ENCODE peak calls at places on chromosomes 11 and 22, in nine cellular contexts. E, O, L, X, I, K, W, U and Z are unnamed samples.
A peak's percentile ranks its signal among the peaks of the same experiment; 100 is the strongest.

GRCh38 chr11:122172352-122173073 is 56.5 kb upstream of the BLID start:
- DNase-seq in E (peak; percentile 31), O (no peak), L (no peak), X (no peak), I (no peak), K (no peak), W (no peak), U (no peak), Z (no peak)

GRCh38 chr11:9755561-9755960 is 91.7 kb downstream of the SWAP70 start:
- DNase-seq in E (peak; percentile 75), O (peak; percentile 85), L (no peak), X (peak; percentile 35), I (peak; percentile 16), K (no peak), W (no peak), U (no peak), Z (no peak)

GRCh38 chr11:14908214-14908880 is 16.3 kb upstream of the CYP2R1 start:
- DNase-seq in E (no peak), O (no peak), L (peak; percentile 46), X (peak; percentile 67), I (peak; percentile 47), K (peak; percentile 32), W (peak; percentile 35), U (peak; percentile 60), Z (peak; percentile 80)

GRCh38 chr11:65415499-65416340 is 6.9 kb upstream of the NEAT1 start:
- DNase-seq in E (no peak), O (no peak), L (no peak), X (no peak), I (peak; percentile 51), K (no peak), W (no peak), U (no peak), Z (no peak)

GRCh38 chr11:34855021-34855753 is 61.0 kb downstream of the APIP start:
- DNase-seq in E (no peak), O (no peak), L (no peak), X (no peak), I (no peak), K (no peak), W (no peak), U (no peak), Z (no peak)

GRCh38 chr11:2847511-2847910 is 38.1 kb downstream of the CDKN1C start:
- DNase-seq in E (no peak), O (no peak), L (peak; percentile 19), X (no peak), I (no peak), K (no peak), W (no peak), U (no peak), Z (no peak)

GRCh38 chr11:9574806-9575530 is 1.5 kb downstream of the WEE1 start:
- DNase-seq in E (peak; percentile 81), O (no peak), L (peak; percentile 62), X (peak; percentile 90), I (peak; percentile 68), K (peak; percentile 75), W (peak; percentile 16), U (peak; percentile 22), Z (peak; percentile 50)

GRCh38 chr11:2699185-2699530 is 636 bp downstream of the KCNQ1OT1 start:
- DNase-seq in E (no peak), O (no peak), L (no peak), X (no peak), I (peak; percentile 68), K (peak; percentile 35), W (no peak), U (no peak), Z (no peak)

GRCh38 chr11:12137005-12137690 is 26.8 kb downstream of the MICAL2 start:
- DNase-seq in E (no peak), O (no peak), L (no peak), X (no peak), I (peak; percentile 30), K (no peak), W (no peak), U (no peak), Z (no peak)

GRCh38 chr22:31139866-31140716 is at the start of gene PLA2G3:
- DNase-seq in E (peak; percentile 48), O (no peak), L (peak; percentile 4), X (no peak), I (peak; percentile 99), K (no peak), W (no peak), U (no peak), Z (peak; percentile 37)

GRCh38 chr11:74710291-74710938 is 20.8 kb downstream of the CHRDL2 start:
- DNase-seq in E (no peak), O (no peak), L (no peak), X (no peak), I (peak; percentile 47), K (no peak), W (no peak), U (no peak), Z (no peak)

GRCh38 chr11:47980093-47980906 is at the start of gene PTPRJ:
- DNase-seq in E (peak; percentile 24), O (no peak), L (peak; percentile 56), X (no peak), I (peak; percentile 96), K (peak; percentile 73), W (peak; percentile 62), U (peak; percentile 52), Z (no peak)

GRCh38 chr11:66326261-66327111 is 9.6 kb upstream of the CD248 start:
- DNase-seq in E (no peak), O (no peak), L (no peak), X (no peak), I (peak; percentile 57), K (no peak), W (peak; percentile 49), U (peak; percentile 66), Z (no peak)

GRCh38 chr22:28438183-28438778 is 241.4 kb downstream of the TTC28 start:
- DNase-seq in E (no peak), O (no peak), L (no peak), X (no peak), I (no peak), K (no peak), W (no peak), U (no peak), Z (no peak)

GRCh38 chr11:119038884-119039283 is 8.2 kb upstream of the SLC37A4 start:
- DNase-seq in E (no peak), O (no peak), L (no peak), X (no peak), I (no peak), K (no peak), W (no peak), U (no peak), Z (no peak)

GRCh38 chr22:37193629-37194191 is 5.7 kb upstream of the C1QTNF6 start:
- DNase-seq in E (peak; percentile 78), O (no peak), L (no peak), X (no peak), I (peak; percentile 33), K (no peak), W (peak; percentile 48), U (peak; percentile 43), Z (no peak)

GRCh38 chr11:48096588-48097525 is 116.5 kb downstream of the PTPRJ start:
- DNase-seq in E (no peak), O (no peak), L (no peak), X (no peak), I (peak; percentile 47), K (no peak), W (no peak), U (no peak), Z (no peak)

GRCh38 chr22:50247748-50248147 is 2.9 kb upstream of the TUBGCP6 start:
- DNase-seq in E (no peak), O (peak; percentile 32), L (peak; percentile 83), X (no peak), I (peak; percentile 92), K (no peak), W (no peak), U (peak; percentile 70), Z (peak; percentile 63)

GRCh38 chr22:45975266-45976161 is 1.4 kb downstream of the WNT7B start:
- DNase-seq in E (no peak), O (no peak), L (no peak), X (no peak), I (peak; percentile 81), K (no peak), W (no peak), U (no peak), Z (no peak)

GRCh38 chr22:38861170-38861874 is 10.7 kb downstream of the CBX6 start:
- DNase-seq in E (no peak), O (no peak), L (no peak), X (no peak), I (peak; percentile 74), K (no peak), W (no peak), U (no peak), Z (no peak)

GRCh38 chr22:37714634-37715033 is 17.8 kb downstream of the TRIOBP start:
- DNase-seq in E (no peak), O (no peak), L (no peak), X (no peak), I (no peak), K (no peak), W (no peak), U (no peak), Z (no peak)

GRCh38 chr11:44625759-44626523 is 60.5 kb downstream of the CD82 start:
- DNase-seq in E (no peak), O (no peak), L (no peak), X (peak; percentile 4), I (peak; percentile 34), K (no peak), W (no peak), U (peak; percentile 5), Z (no peak)

GRCh38 chr11:19664896-19665548 is 47.6 kb upstream of the NAV2 start:
- DNase-seq in E (peak; percentile 62), O (no peak), L (no peak), X (peak; percentile 42), I (no peak), K (no peak), W (no peak), U (no peak), Z (no peak)

GRCh38 chr11:58003591-58003990 is 20.1 kb upstream of the OR9Q1 start:
- DNase-seq in E (no peak), O (no peak), L (no peak), X (no peak), I (no peak), K (no peak), W (no peak), U (no peak), Z (no peak)

GRCh38 chr22:43008509-43008908 is 6.4 kb downstream of the PACSIN2 start:
- DNase-seq in E (no peak), O (no peak), L (no peak), X (no peak), I (no peak), K (no peak), W (no peak), U (no peak), Z (no peak)

GRCh38 chr11:12195773-12196172 is 85.4 kb downstream of the MICAL2 start:
- DNase-seq in E (no peak), O (no peak), L (no peak), X (no peak), I (no peak), K (no peak), W (peak; percentile 62), U (peak; percentile 76), Z (no peak)

GRCh38 chr11:36718481-36718880 is 120.4 kb upstream of the RAG2 start:
- DNase-seq in E (no peak), O (no peak), L (no peak), X (no peak), I (no peak), K (no peak), W (no peak), U (no peak), Z (no peak)

GRCh38 chr11:94938399-94939055 is 34.8 kb downstream of the CWC15 start:
- DNase-seq in E (peak; percentile 33), O (peak; percentile 23), L (peak; percentile 25), X (no peak), I (no peak), K (no peak), W (no peak), U (no peak), Z (no peak)

GRCh38 chr11:122517403-122518379 is 137.8 kb upstream of the UBASH3B start:
- DNase-seq in E (no peak), O (no peak), L (no peak), X (no peak), I (no peak), K (no peak), W (no peak), U (no peak), Z (no peak)

GRCh38 chr22:50586416-50586815 is 3.8 kb upstream of the CHKB start:
- DNase-seq in E (no peak), O (no peak), L (no peak), X (no peak), I (no peak), K (no peak), W (no peak), U (no peak), Z (no peak)

GRCh38 chr22:24037851-24038765 is 27.0 kb downstream of the CABIN1 start:
- DNase-seq in E (no peak), O (no peak), L (no peak), X (no peak), I (no peak), K (no peak), W (peak; percentile 74), U (peak; percentile 44), Z (no peak)